ENCODE peak calls at places on chromosomes 6 and 20, in ten cellular contexts. S is activated effector memory CD4-positive, alpha-beta T cell treated with anti-CD3 and anti-CD28 coated beads, Interleukin-2, amount 50 U/mL, for 16 hours; H is right cardiac atrium; O is SHP77; D is WTC11; E is stimulated activated CD8-positive, alpha-beta memory T cell treated with anti-CD3 and anti-CD28 coated beads, Interleukin-15, amount 100 ng/mL, for 1 hour; F is activated T-helper 1 cell treated with Interleukin-2 at 50 U/mL for 16 hours; I is progenitor cell of endocrine pancreas; V is cardiac fibroblast; B is NT2/D1. K is an unnamed sample.
A peak's percentile ranks its signal among the peaks of the same experiment; 100 is the strongest.

GRCh38 chr6:43505718-43506117 is 4.4 kb downstream of the LRRC73 start:
- DNase-seq in V (no peak), O (no peak), S (no peak), D (peak; percentile 38), E (no peak), F (no peak), H (no peak), B (no peak), I (no peak), K (no peak)

GRCh38 chr6:13455604-13456003 is 31.8 kb downstream of the GFOD1 start:
- DNase-seq in B (no peak), F (no peak), O (no peak), V (no peak), E (no peak), S (no peak), I (no peak), D (no peak), H (no peak), K (no peak)

GRCh38 chr20:10565191-10565921 is 108.4 kb downstream of the JAG1 start:
- DNase-seq in H (peak; percentile 47), O (no peak), V (peak; percentile 91), B (no peak), F (no peak), I (no peak), D (no peak), E (no peak), S (no peak), K (no peak)

GRCh38 chr6:154229796-154230195 is 126.8 kb downstream of the IPCEF1 start:
- DNase-seq in S (peak; percentile 86), E (no peak), V (no peak), B (no peak), O (no peak), F (no peak), H (no peak), I (no peak), D (no peak), K (no peak)

GRCh38 chr20:39271205-39271604 is 309.1 kb downstream of the DHX35 start:
- DNase-seq in E (no peak), B (no peak), V (no peak), D (no peak), O (no peak), F (no peak), H (peak; percentile 44), I (no peak), S (no peak), K (no peak)

GRCh38 chr20:25300496-25301170 is 52.7 kb downstream of the PYGB start:
- DNase-seq in V (peak; percentile 20), H (peak; percentile 50), S (no peak), E (no peak), D (no peak), B (no peak), F (no peak), O (no peak), I (no peak), K (no peak)

GRCh38 chr6:71383891-71384489 is 95.4 kb downstream of the OGFRL1 start:
- DNase-seq in E (no peak), D (no peak), O (no peak), S (no peak), H (no peak), I (no peak), F (no peak), B (no peak), V (peak; percentile 78), K (no peak)

GRCh38 chr6:48535569-48535968 is 424.6 kb upstream of the PTCHD4 start:
- DNase-seq in I (no peak), H (no peak), V (peak; percentile 67), F (no peak), O (no peak), B (peak; percentile 13), S (no peak), D (no peak), E (no peak), K (no peak)

GRCh38 chr6:109867009-109867969 is 110.8 kb upstream of the GPR6 start:
- DNase-seq in D (no peak), E (no peak), S (no peak), I (no peak), F (no peak), H (peak; percentile 78), V (peak; percentile 52), B (no peak), O (no peak), K (no peak)

GRCh38 chr6:120202878-120203277 is 853.3 kb upstream of the MAN1A1 start:
- DNase-seq in H (no peak), E (no peak), S (no peak), I (no peak), F (no peak), B (no peak), V (no peak), O (no peak), D (no peak), K (no peak)

GRCh38 chr6:157648561-157648960 is 174.5 kb upstream of the SNX9 start:
- DNase-seq in H (no peak), B (no peak), D (no peak), S (no peak), F (no peak), I (no peak), E (no peak), V (no peak), O (no peak), K (no peak)

GRCh38 chr6:163391983-163392382 is 22.5 kb upstream of the QKI start:
- DNase-seq in H (no peak), V (no peak), I (no peak), O (no peak), D (no peak), E (no peak), S (no peak), B (no peak), F (no peak), K (no peak)

GRCh38 chr20:32387262-32387661 is 29.1 kb downstream of the ASXL1 start:
- DNase-seq in O (no peak), H (no peak), B (no peak), D (no peak), S (no peak), E (no peak), V (no peak), I (no peak), F (no peak), K (no peak)

GRCh38 chr20:63224272-63225081 is 8.5 kb upstream of the YTHDF1 start:
- DNase-seq in D (no peak), S (no peak), V (peak; percentile 71), O (peak; percentile 90), I (no peak), H (peak; percentile 78), E (no peak), B (no peak), F (no peak), K (no peak)

GRCh38 chr6:157667211-157668033 is 155.6 kb upstream of the SNX9 start:
- DNase-seq in D (peak; percentile 54), V (peak; percentile 75), S (peak; percentile 77), H (no peak), F (peak; percentile 32), I (peak; percentile 26), E (peak; percentile 24), O (peak; percentile 26), B (peak; percentile 36), K (peak; percentile 27)

GRCh38 chr6:122429328-122429727 is 29.9 kb downstream of the HSF2 start:
- DNase-seq in S (no peak), D (no peak), B (no peak), E (no peak), F (no peak), V (no peak), H (no peak), I (no peak), O (no peak), K (no peak)

GRCh38 chr6:19157496-19157895 is 679.7 kb upstream of the ID4 start:
- DNase-seq in H (no peak), O (no peak), I (no peak), E (no peak), V (no peak), S (no peak), D (no peak), B (no peak), F (no peak), K (no peak)

GRCh38 chr6:136249336-136249735 is 775 bp downstream of the MTFR2 start:
- DNase-seq in H (no peak), V (no peak), D (no peak), E (no peak), B (no peak), F (no peak), I (no peak), S (no peak), O (no peak), K (no peak)

GRCh38 chr6:5541751-5542432 is 280.6 kb downstream of the FARS2 start:
- DNase-seq in V (peak; percentile 30), H (no peak), E (no peak), I (no peak), F (no peak), B (peak; percentile 40), S (no peak), O (no peak), D (peak; percentile 18), K (no peak)

GRCh38 chr6:34027445-34027936 is 118.4 kb downstream of the GRM4 start:
- DNase-seq in I (peak; percentile 69), V (peak; percentile 34), O (peak; percentile 68), F (peak; percentile 37), D (peak; percentile 85), B (no peak), H (peak; percentile 82), E (peak; percentile 37), S (peak; percentile 88), K (peak; percentile 41)

GRCh38 chr6:99348220-99348822 is 1.2 kb downstream of the FAXC start:
- DNase-seq in D (no peak), S (no peak), B (no peak), I (no peak), V (no peak), H (no peak), O (peak; percentile 23), E (no peak), F (no peak), K (no peak)

GRCh38 chr6:47292944-47293343 is 16.8 kb downstream of the TNFRSF21 start:
- DNase-seq in I (no peak), V (peak; percentile 9), O (no peak), E (no peak), S (no peak), H (no peak), F (no peak), B (no peak), D (no peak), K (no peak)

GRCh38 chr20:24949756-24950127 is 673 bp downstream of the CST7 start:
- DNase-seq in S (peak; percentile 65), O (no peak), V (no peak), E (no peak), D (no peak), F (no peak), H (no peak), B (no peak), I (no peak), K (peak; percentile 16)

GRCh38 chr20:38670786-38671185 is 53.5 kb upstream of the SLC32A1 start:
- DNase-seq in H (no peak), B (no peak), S (no peak), F (no peak), V (no peak), E (no peak), D (no peak), I (no peak), O (no peak), K (no peak)

GRCh38 chr6:24996145-24996836 is 60.5 kb upstream of the RIPOR2 start:
- DNase-seq in B (no peak), E (no peak), I (no peak), O (no peak), D (no peak), F (no peak), S (no peak), V (no peak), H (no peak), K (no peak)

GRCh38 chr20:49888341-49889244 is 26.7 kb downstream of the SPATA2 start:
- DNase-seq in E (peak; percentile 13), F (peak; percentile 29), V (peak; percentile 66), H (no peak), B (peak; percentile 88), D (peak; percentile 89), I (peak; percentile 49), O (peak; percentile 36), S (peak; percentile 84), K (peak; percentile 48)

GRCh38 chr6:128601060-128601459 is 80.7 kb upstream of the PTPRK start:
- DNase-seq in I (no peak), B (no peak), S (no peak), D (no peak), O (no peak), H (no peak), V (peak; percentile 60), E (no peak), F (no peak), K (no peak)

GRCh38 chr6:39228992-39229767 is at the start of gene KCNK5:
- DNase-seq in I (peak; percentile 68), V (peak; percentile 38), E (peak; percentile 22), S (peak; percentile 89), F (peak; percentile 42), O (no peak), D (peak; percentile 92), H (peak; percentile 87), B (peak; percentile 82), K (peak; percentile 36)

K was measured in central memory CD8-positive, alpha-beta T cell.